ENCODE peak calls at places on chromosomes 11 and 22, in five cellular contexts. One of them, this sample, is unnamed.

GRCh38 chr11:78274739-78275138 is 86.0 kb downstream of the USP35 start:
- DNase-seq in mammary epithelial cell: no peak
- DNase-seq in neuronal stem cell: no peak
- DNase-seq in pancreas: no peak
- DNase-seq in NT2/D1: no peak
- DNase-seq in this sample: no peak

GRCh38 chr11:72191961-72192381 is at the start of gene FOLR1:
- DNase-seq in NT2/D1: peak; percentile 33
- DNase-seq in mammary epithelial cell: peak; percentile 45
- DNase-seq in pancreas: no peak
- DNase-seq in neuronal stem cell: peak; percentile 14
- DNase-seq in this sample: no peak

GRCh38 chr11:58905716-58906547 is 33.4 kb upstream of the GLYATL1 start:
- DNase-seq in NT2/D1: peak; percentile 69
- DNase-seq in pancreas: peak; percentile 48
- DNase-seq in mammary epithelial cell: peak; percentile 93
- DNase-seq in neuronal stem cell: peak; percentile 86
- DNase-seq in this sample: no peak

GRCh38 chr11:44345781-44346180 is 35.8 kb upstream of the ALX4 start:
- DNase-seq in mammary epithelial cell: no peak
- DNase-seq in pancreas: no peak
- DNase-seq in NT2/D1: no peak
- DNase-seq in neuronal stem cell: no peak
- DNase-seq in this sample: no peak

GRCh38 chr11:65159005-65159404 is 11.0 kb upstream of the SPDYC start:
- DNase-seq in mammary epithelial cell: no peak
- DNase-seq in pancreas: no peak
- DNase-seq in NT2/D1: no peak
- DNase-seq in neuronal stem cell: no peak
- DNase-seq in this sample: no peak

GRCh38 chr22:31122532-31123291 is at the start of gene INPP5J:
- DNase-seq in pancreas: peak; percentile 76
- DNase-seq in neuronal stem cell: no peak
- DNase-seq in NT2/D1: no peak
- DNase-seq in mammary epithelial cell: peak; percentile 35
- DNase-seq in this sample: no peak

GRCh38 chr11:67301951-67302516 is 1.3 kb upstream of the SSH3 start:
- DNase-seq in neuronal stem cell: no peak
- DNase-seq in mammary epithelial cell: no peak
- DNase-seq in NT2/D1: peak; percentile 61
- DNase-seq in pancreas: peak; percentile 39
- DNase-seq in this sample: no peak

GRCh38 chr11:117384045-117384444 is 56.4 kb downstream of the CEP164 start:
- DNase-seq in neuronal stem cell: no peak
- DNase-seq in mammary epithelial cell: peak; percentile 87
- DNase-seq in NT2/D1: no peak
- DNase-seq in pancreas: no peak
- DNase-seq in this sample: no peak

GRCh38 chr11:12242926-12243325 is 132.5 kb downstream of the MICAL2 start:
- DNase-seq in pancreas: no peak
- DNase-seq in neuronal stem cell: no peak
- DNase-seq in NT2/D1: no peak
- DNase-seq in mammary epithelial cell: no peak
- DNase-seq in this sample: no peak

GRCh38 chr11:39294648-39295047 is 2164.8 kb downstream of the LRRC4C start:
- DNase-seq in mammary epithelial cell: no peak
- DNase-seq in NT2/D1: no peak
- DNase-seq in pancreas: no peak
- DNase-seq in neuronal stem cell: no peak
- DNase-seq in this sample: no peak

GRCh38 chr11:44633641-44634040 is 68.2 kb downstream of the CD82 start:
- DNase-seq in NT2/D1: no peak
- DNase-seq in mammary epithelial cell: no peak
- DNase-seq in pancreas: no peak
- DNase-seq in neuronal stem cell: no peak
- DNase-seq in this sample: no peak

GRCh38 chr11:34044664-34045485 is 6.7 kb upstream of the CAPRIN1 start:
- DNase-seq in NT2/D1: peak; percentile 40
- DNase-seq in mammary epithelial cell: peak; percentile 90
- DNase-seq in pancreas: no peak
- DNase-seq in neuronal stem cell: no peak
- DNase-seq in this sample: no peak

GRCh38 chr22:33553493-33553892 is 366.8 kb downstream of the LARGE1 start:
- DNase-seq in pancreas: no peak
- DNase-seq in NT2/D1: no peak
- DNase-seq in mammary epithelial cell: no peak
- DNase-seq in neuronal stem cell: no peak
- DNase-seq in this sample: no peak

GRCh38 chr11:72718101-72718501 is 34.1 kb downstream of the ARAP1 start:
- DNase-seq in pancreas: no peak
- DNase-seq in mammary epithelial cell: no peak
- DNase-seq in NT2/D1: no peak
- DNase-seq in neuronal stem cell: no peak
- DNase-seq in this sample: no peak

GRCh38 chr11:114257621-114258558 is 38.3 kb upstream of the NNMT start:
- DNase-seq in pancreas: no peak
- DNase-seq in NT2/D1: no peak
- DNase-seq in neuronal stem cell: peak; percentile 90
- DNase-seq in mammary epithelial cell: no peak
- DNase-seq in this sample: no peak

GRCh38 chr11:47433157-47433556 is 6.9 kb upstream of the PSMC3 start:
- DNase-seq in mammary epithelial cell: no peak
- DNase-seq in neuronal stem cell: no peak
- DNase-seq in NT2/D1: no peak
- DNase-seq in pancreas: no peak
- DNase-seq in this sample: no peak

GRCh38 chr11:28086569-28086968 is 21.4 kb downstream of the KIF18A start:
- DNase-seq in mammary epithelial cell: peak; percentile 56
- DNase-seq in pancreas: no peak
- DNase-seq in NT2/D1: no peak
- DNase-seq in neuronal stem cell: no peak
- DNase-seq in this sample: no peak

GRCh38 chr11:28077524-28077923 is 30.4 kb downstream of the KIF18A start:
- DNase-seq in mammary epithelial cell: no peak
- DNase-seq in pancreas: no peak
- DNase-seq in neuronal stem cell: no peak
- DNase-seq in NT2/D1: no peak
- DNase-seq in this sample: no peak

DNA sequence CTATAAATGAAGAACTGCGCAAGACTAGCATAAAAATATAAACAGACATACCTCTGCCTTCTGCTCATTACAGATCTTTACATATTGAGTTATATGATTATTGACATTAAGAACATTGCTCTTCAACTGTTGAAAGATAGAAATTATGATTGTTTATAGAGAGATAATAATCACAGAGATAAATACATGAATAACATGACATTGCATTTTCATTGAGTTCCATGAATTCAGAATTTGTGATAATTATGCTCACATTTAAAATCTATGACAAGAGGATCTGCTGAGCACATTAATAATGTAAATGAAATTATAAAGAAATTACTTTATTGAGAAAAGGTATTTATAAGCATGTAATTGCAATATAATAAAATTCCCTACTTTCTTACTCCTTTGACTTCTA is 24.8 kb downstream of the KIF18A start:
- DNase-seq in neuronal stem cell: no peak
- DNase-seq in NT2/D1: no peak
- DNase-seq in mammary epithelial cell: no peak
- DNase-seq in pancreas: no peak
- DNase-seq in this sample: no peak
- H3K36me3 ChIP-seq in neuronal stem cell: peaks cover 98% of the 10 kb centered on the region
- H3K36me3 ChIP-seq in NT2/D1: peaks cover 24% of the 10 kb centered on the region
- H3K36me3 ChIP-seq in mammary epithelial cell: peaks cover 8% of the 10 kb centered on the region
- H3K36me3 ChIP-seq in pancreas: no peaks in the 10 kb centered on the region
- H3K36me3 ChIP-seq in this sample: no peaks in the 10 kb centered on the region

GRCh38 chr11:111155021-111155420 is 90.5 kb upstream of the POU2AF2 start:
- DNase-seq in pancreas: no peak
- DNase-seq in neuronal stem cell: no peak
- DNase-seq in mammary epithelial cell: no peak
- DNase-seq in NT2/D1: no peak
- DNase-seq in this sample: no peak

GRCh38 chr11:111162306-111162705 is 83.2 kb upstream of the POU2AF2 start:
- DNase-seq in mammary epithelial cell: peak; percentile 24
- DNase-seq in NT2/D1: peak; percentile 3
- DNase-seq in pancreas: no peak
- DNase-seq in neuronal stem cell: no peak
- DNase-seq in this sample: no peak

DNA sequence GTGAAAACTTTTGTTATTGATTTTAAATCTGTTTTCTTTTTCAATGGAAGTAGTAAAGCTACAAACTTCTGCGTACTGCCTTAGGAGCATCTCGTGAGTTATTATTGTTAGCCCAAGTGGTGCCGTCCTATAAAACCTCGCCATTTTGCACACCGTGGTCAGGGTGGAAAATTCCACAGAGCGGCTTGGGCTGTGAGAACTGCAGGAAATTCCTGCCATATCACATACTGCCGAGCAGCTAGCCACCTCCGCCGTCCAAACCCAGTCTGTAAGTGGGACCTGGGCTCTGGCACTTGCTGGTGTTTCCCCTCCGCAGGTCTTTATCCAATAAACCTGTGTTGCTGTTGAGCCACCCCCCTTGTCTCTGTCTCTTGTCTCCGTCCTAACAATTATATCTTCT is 88.0 kb upstream of the POU2AF2 start:
- DNase-seq in NT2/D1: no peak
- DNase-seq in mammary epithelial cell: no peak
- DNase-seq in pancreas: no peak
- DNase-seq in neuronal stem cell: no peak
- DNase-seq in this sample: no peak
- H3K4me1 ChIP-seq in NT2/D1: no peaks in the 10 kb centered on the region
- H3K4me1 ChIP-seq in mammary epithelial cell: no peaks in the 10 kb centered on the region
- H3K4me1 ChIP-seq in pancreas: no peaks in the 10 kb centered on the region
- H3K4me1 ChIP-seq in neuronal stem cell: no peaks in the 10 kb centered on the region
- H3K4me1 ChIP-seq in this sample: no peaks in the 10 kb centered on the region

DNA sequence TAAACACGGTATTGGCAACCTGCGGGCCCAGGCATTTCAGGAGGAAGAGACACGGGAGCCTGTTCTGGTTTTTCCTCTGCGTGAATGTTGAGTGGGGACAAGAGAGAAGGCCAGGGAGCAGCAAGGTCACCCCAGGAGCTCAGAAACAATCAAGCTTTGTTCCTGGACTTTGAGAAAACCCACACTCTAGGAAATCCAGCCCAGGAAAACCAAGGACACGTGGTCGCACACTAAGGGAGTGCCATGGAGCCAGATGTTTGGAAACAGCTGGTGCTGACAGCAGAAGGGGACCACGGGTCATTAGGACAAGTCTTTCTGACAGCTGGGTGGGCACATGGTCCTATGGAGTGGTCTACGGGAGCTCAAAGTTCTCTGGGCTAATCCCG is 44.1 kb downstream of the MYH9 start:
- DNase-seq in pancreas: no peak
- DNase-seq in mammary epithelial cell: no peak
- DNase-seq in NT2/D1: no peak
- DNase-seq in neuronal stem cell: no peak
- DNase-seq in this sample: no peak
- H3K36me3 ChIP-seq in pancreas: peaks cover 52% of the 10 kb centered on the region
- H3K36me3 ChIP-seq in mammary epithelial cell: peaks cover 49% of the 10 kb centered on the region
- H3K36me3 ChIP-seq in NT2/D1: peaks cover 88% of the 10 kb centered on the region
- H3K36me3 ChIP-seq in neuronal stem cell: peaks cover 91% of the 10 kb centered on the region
- H3K36me3 ChIP-seq in this sample: peaks cover 12% of the 10 kb centered on the region

GRCh38 chr11:108871152-108871551 is 206.3 kb downstream of the DDX10 start:
- DNase-seq in neuronal stem cell: no peak
- DNase-seq in mammary epithelial cell: peak; percentile 56
- DNase-seq in pancreas: no peak
- DNase-seq in NT2/D1: peak; percentile 22
- DNase-seq in this sample: no peak
- H3K4me1 ChIP-seq in neuronal stem cell: peaks cover 2% of the 10 kb centered on the region
- H3K4me1 ChIP-seq in mammary epithelial cell: peaks cover 15% of the 10 kb centered on the region
- H3K4me1 ChIP-seq in pancreas: no peaks in the 10 kb centered on the region
- H3K4me1 ChIP-seq in NT2/D1: no peaks in the 10 kb centered on the region
- H3K4me1 ChIP-seq in this sample: peaks cover 23% of the 10 kb centered on the region

GRCh38 chr11:93733474-93733873 is 7.8 kb downstream of the TAF1D start:
- DNase-seq in pancreas: no peak
- DNase-seq in NT2/D1: no peak
- DNase-seq in neuronal stem cell: no peak
- DNase-seq in mammary epithelial cell: peak; percentile 4
- DNase-seq in this sample: no peak
- H3K36me3 ChIP-seq in pancreas: peaks cover 86% of the 10 kb centered on the region
- H3K36me3 ChIP-seq in NT2/D1: peaks cover 87% of the 10 kb centered on the region
- H3K36me3 ChIP-seq in neuronal stem cell: peaks cover 100% of the 10 kb centered on the region
- H3K36me3 ChIP-seq in mammary epithelial cell: peaks cover 90% of the 10 kb centered on the region
- H3K36me3 ChIP-seq in this sample: peaks cover 55% of the 10 kb centered on the region

GRCh38 chr11:77075425-77075905 is 8.7 kb downstream of the CAPN5 start:
- DNase-seq in mammary epithelial cell: no peak
- DNase-seq in neuronal stem cell: no peak
- DNase-seq in pancreas: peak; percentile 13
- DNase-seq in NT2/D1: no peak
- DNase-seq in this sample: no peak
- H3K4me1 ChIP-seq in mammary epithelial cell: peaks cover 12% of the 10 kb centered on the region
- H3K4me1 ChIP-seq in neuronal stem cell: peaks cover 3% of the 10 kb centered on the region
- H3K4me1 ChIP-seq in pancreas: peaks cover 32% of the 10 kb centered on the region
- H3K4me1 ChIP-seq in NT2/D1: peaks cover 11% of the 10 kb centered on the region
- H3K4me1 ChIP-seq in this sample: peaks cover 35% of the 10 kb centered on the region

GRCh38 chr11:118491041-118491440 is 36.2 kb upstream of the TTC36 start:
- DNase-seq in neuronal stem cell: no peak
- DNase-seq in mammary epithelial cell: no peak
- DNase-seq in pancreas: no peak
- DNase-seq in NT2/D1: no peak
- DNase-seq in this sample: no peak
- H3K36me3 ChIP-seq in neuronal stem cell: peaks cover 97% of the 10 kb centered on the region
- H3K36me3 ChIP-seq in mammary epithelial cell: peaks cover 56% of the 10 kb centered on the region
- H3K36me3 ChIP-seq in pancreas: peaks cover 82% of the 10 kb centered on the region
- H3K36me3 ChIP-seq in NT2/D1: peaks cover 87% of the 10 kb centered on the region
- H3K36me3 ChIP-seq in this sample: no peaks in the 10 kb centered on the region

DNA sequence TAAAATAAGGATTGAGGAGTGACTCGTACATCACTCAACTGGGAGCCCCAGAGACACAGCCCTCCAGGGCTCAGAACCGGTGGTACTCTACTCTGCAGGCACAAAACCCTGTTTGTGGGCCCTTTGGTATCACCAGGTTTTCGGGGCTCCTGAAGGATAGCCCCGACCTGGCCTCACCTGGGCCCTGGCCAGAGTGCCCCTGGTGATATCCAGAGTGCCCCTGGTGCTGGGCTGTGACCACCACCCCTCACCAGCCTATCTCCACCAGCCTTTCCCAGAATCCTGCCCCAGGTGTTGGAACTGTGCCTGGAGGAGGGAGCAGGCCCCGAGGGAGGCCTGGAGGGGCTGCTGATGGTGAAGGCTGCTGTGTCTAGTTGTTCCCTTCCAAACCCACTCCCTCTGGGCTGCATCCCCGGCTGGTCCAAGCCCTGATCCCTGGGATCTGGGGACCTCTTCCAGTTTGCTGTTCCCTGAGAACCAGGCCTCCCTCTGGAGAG is 2.2 kb upstream of the GGT5 start:
- DNase-seq in NT2/D1: no peak
- DNase-seq in mammary epithelial cell: no peak
- DNase-seq in pancreas: no peak
- DNase-seq in neuronal stem cell: no peak
- DNase-seq in this sample: no peak
- H3K4me1 ChIP-seq in NT2/D1: peaks cover 4% of the 10 kb centered on the region
- H3K4me1 ChIP-seq in mammary epithelial cell: peaks cover 21% of the 10 kb centered on the region
- H3K4me1 ChIP-seq in pancreas: peaks cover 4% of the 10 kb centered on the region
- H3K4me1 ChIP-seq in neuronal stem cell: peaks cover 7% of the 10 kb centered on the region
- H3K4me1 ChIP-seq in this sample: peaks cover 41% of the 10 kb centered on the region